ENCODE peak calls at places on chromosome 16, in four cellular contexts. M is Caco-2, B is AG04449, H is aorta. T is an unnamed sample.

GRCh38 chr16:22868859-22869258 is 54.9 kb downstream of the HS3ST2 start:
- DNase-seq in M (no peak), B (no peak), H (no peak), T (no peak)

GRCh38 chr16:85981826-85982562 is 83.0 kb downstream of the IRF8 start:
- DNase-seq in M (no peak), B (no peak), H (no peak), T (no peak)

GRCh38 chr16:72552675-72553074 is 380.7 kb upstream of the PMFBP1 start:
- DNase-seq in M (no peak), B (no peak), H (no peak), T (no peak)

GRCh38 chr16:1145383-1146100 is 7.4 kb upstream of the CACNA1H start:
- DNase-seq in M (no peak), B (no peak), H (no peak), T (no peak)

GRCh38 chr16:67562918-67563707 is 787 bp downstream of the CTCF start:
- DNase-seq in M (peak; percentile 81), B (no peak), H (peak; percentile 76), T (no peak)

GRCh38 chr16:24045641-24046040 is 209.9 kb downstream of the PRKCB start:
- DNase-seq in M (peak; percentile 13), B (no peak), H (no peak), T (peak; percentile 70)

GRCh38 chr16:50272687-50273381 is 6.5 kb downstream of the ADCY7 start:
- DNase-seq in M (no peak), B (no peak), H (no peak), T (no peak)

GRCh38 chr16:55499951-55500350 is 8.9 kb upstream of the LPCAT2 start:
- DNase-seq in M (no peak), B (peak; percentile 99), H (peak; percentile 86), T (no peak)

GRCh38 chr16:66515543-66516171 is 34.3 kb downstream of the TK2 start:
- DNase-seq in M (no peak), B (no peak), H (peak; percentile 72), T (no peak)

GRCh38 chr16:72787519-72788268 is 260.2 kb downstream of the ZFHX3 start:
- DNase-seq in M (no peak), B (peak; percentile 77), H (peak; percentile 89), T (no peak)

GRCh38 chr16:51431517-51432241 is 280.6 kb upstream of the SALL1 start:
- DNase-seq in M (no peak), B (peak; percentile 95), H (no peak), T (no peak)

GRCh38 chr16:22373662-22374310 is 633 bp downstream of the CDR2 start:
- DNase-seq in M (peak; percentile 48), B (no peak), H (peak; percentile 64), T (no peak)

GRCh38 chr16:26598061-26598460 is 468.7 kb upstream of the C16orf82 start:
- DNase-seq in M (no peak), B (no peak), H (no peak), T (no peak)

GRCh38 chr16:66539628-66540469 is 10.1 kb downstream of the TK2 start:
- DNase-seq in M (no peak), B (no peak), H (no peak), T (no peak)

GRCh38 chr16:70576431-70577255 is 53.0 kb downstream of the SF3B3 start:
- DNase-seq in M (peak; percentile 51), B (no peak), H (no peak), T (no peak)

GRCh38 chr16:54282923-54283734 is 3.5 kb downstream of the IRX3 start:
- DNase-seq in M (no peak), B (no peak), H (no peak), T (no peak)

GRCh38 chr16:54280751-54281150 is 5.8 kb downstream of the IRX3 start:
- DNase-seq in M (no peak), B (no peak), H (no peak), T (no peak)

GRCh38 chr16:54283735-54284318 is 2.8 kb downstream of the IRX3 start:
- DNase-seq in M (no peak), B (no peak), H (no peak), T (no peak)

GRCh38 chr16:54281535-54282201 is 4.9 kb downstream of the IRX3 start:
- DNase-seq in M (no peak), B (no peak), H (no peak), T (no peak)

DNA sequence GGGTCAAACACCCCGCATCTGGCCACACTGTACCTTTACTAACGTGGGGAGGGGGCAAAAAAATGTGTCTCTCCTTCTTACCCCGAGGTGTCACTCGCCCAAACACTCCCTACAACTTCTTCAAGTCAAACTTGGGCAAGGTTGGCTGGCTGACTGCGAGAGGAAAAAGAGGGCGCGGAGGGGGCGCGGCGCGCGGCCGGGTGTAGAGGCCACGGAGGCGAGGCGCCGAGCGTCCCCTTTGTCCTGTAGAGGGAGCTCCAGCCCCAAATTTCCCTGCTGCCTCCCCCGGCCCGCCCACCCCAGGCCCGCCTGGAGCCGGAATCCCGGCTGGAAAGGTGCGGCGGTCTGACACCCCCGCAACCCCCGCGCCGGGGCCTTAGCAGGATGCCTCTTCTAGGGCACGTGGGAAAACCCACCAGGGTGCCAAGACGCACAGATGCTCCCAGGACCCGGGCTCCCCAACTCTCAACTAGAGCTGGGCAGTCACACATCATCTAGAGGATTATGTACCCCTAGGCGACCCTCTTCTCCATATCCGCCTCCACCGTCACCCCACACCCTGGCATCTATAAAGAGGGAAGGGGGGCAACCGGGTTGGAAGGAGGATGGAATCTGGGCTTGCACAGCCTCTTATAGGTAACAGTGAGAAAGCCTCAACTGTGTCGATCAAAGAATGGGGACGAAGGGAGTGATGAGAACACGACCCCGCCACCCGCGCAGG is 4.2 kb downstream of the IRX3 start:
- DNase-seq in M (peak; percentile 45), B (no peak), H (peak; percentile 58), T (no peak)
- H3K4me3 ChIP-seq in M (no peak overlapping the region), B (peak overlapping the region; percentile 76), H (no peak overlapping the region), T (peak overlapping the region; percentile 19)

GRCh38 chr16:89828199-89828869 is at the start of gene SPIRE2:
- DNase-seq in M (peak; percentile 91), B (no peak), H (peak; percentile 82), T (no peak)
- H3K4me3 ChIP-seq in M (peak within 1 kb of the TSS; percentile 89), B (peak within 1 kb of the TSS; percentile 56), H (no peak within 1 kb of the TSS), T (peak within 1 kb of the TSS; percentile 52)

DNA sequence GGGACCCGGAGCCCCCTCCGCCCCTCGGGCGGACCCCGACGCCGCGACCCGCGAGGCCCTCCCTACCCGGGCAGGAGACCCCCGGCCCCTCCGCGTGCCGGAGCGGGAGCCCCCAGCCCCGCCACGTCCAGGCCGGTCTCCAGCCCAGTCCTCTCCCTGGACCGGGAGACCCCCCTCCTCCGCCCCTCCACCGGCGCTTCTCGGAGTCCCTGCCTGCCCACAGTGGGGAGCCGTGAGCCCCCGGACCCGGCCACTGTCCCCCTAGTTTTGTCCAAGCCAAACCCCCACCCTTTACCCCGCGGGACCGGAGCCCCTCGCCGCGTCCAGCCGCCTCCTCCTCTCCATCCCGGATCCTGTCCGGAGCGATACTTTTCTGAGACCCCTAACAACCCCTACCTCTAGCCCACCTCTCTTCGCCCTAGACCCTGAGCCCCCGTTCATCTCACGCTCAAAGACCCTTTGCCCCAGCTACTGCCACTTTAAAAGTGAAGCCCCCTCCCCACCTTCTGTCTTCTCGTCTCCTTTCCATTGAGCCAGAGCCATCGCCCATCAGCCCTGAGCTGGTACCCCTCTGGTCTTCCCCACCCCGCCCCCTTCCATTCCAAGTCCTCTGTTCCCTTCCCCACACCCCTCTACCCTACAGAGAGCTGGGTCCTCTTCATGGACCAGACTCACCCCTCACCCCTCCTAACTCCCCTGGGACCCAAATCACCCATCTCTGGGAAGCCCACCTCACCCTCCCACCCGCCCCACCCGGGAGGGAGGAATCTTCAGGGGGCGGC is 1.0 kb downstream of the NECAB2 start:
- DNase-seq in M (no peak), B (no peak), H (peak; percentile 45), T (no peak)
- H3K4me3 ChIP-seq in M (peak overlapping the region; percentile 13), B (no peak overlapping the region), H (no peak overlapping the region), T (peak overlapping the region; percentile 55)

DNA sequence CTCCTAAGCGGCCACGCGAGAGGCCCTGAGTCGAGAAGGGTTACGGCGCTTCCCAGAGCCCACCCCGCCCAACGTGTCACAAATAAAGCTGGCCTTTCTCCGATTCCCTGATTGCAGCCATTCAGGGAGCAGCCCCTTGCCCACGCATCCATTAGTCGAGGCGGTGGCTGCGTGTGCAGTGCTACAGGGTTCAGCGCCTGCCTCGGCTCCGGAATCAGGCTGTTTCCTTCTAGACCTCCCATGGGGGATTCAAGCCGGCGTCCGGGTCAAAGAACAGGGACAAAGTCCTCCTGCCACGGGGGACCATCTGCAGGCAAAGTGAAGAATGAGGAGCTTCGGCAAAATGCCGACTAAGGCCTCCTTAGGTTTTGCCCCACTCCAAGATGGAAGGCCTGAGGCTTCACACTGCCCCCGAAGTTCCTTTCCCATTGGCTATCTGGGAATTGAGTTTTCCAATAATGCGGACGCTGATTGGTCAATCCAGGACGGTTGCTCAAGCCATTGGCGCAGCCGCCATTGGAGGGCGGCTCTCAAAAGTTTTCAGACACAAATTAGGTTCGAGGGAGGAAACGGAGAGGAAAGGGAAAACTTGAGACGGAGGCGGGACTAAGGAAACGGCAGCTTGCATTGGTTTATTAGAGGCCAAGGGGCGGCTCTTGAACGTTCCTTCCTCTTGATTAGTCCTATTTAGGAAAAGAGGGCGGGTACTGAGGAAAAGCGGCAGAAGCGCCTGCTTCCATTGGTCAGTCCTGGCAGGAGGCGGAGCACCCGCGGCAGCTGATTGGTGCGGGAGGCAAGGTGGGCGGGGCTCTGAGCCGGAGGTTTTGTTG is 430 bp upstream of the KATNB1 start:
- DNase-seq in M (peak; percentile 99), B (peak; percentile 100), H (peak; percentile 99), T (peak; percentile 99)
- H3K4me3 ChIP-seq in M (peak overlapping the region; percentile 82), B (peak overlapping the region; percentile 96), H (peak overlapping the region; percentile 75), T (peak overlapping the region; percentile 83)

GRCh38 chr16:87860553-87861299 is 8.6 kb downstream of the SLC7A5 start:
- DNase-seq in M (no peak), B (no peak), H (no peak), T (no peak)
- H3K4me3 ChIP-seq in M (no peak overlapping the region), B (peak overlapping the region; percentile 18), H (no peak overlapping the region), T (no peak overlapping the region)

DNA sequence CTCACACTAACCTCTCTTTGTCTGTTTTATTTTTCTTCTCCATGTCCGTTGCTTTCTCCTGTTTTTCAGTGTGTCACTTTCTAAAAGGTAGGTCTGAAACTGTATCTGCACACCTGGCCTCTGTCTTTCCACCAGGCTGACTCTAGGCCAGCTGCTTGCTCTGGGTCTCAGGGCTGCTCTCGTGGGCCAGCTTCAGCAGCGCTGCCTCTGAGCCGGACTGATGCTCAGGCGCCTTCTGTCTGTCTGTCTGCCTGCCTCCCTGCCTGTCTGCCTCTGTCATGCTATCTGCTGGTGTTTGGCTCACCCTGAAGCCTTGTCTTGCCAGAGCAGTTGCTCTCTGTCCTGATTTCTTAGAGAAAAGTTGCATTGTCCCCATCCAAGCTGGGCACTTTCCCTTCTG is 16.1 kb upstream of the ATP6V0C start:
- DNase-seq in M (no peak), B (no peak), H (no peak), T (no peak)
- H3K4me3 ChIP-seq in M (no peak overlapping the region), B (no peak overlapping the region), H (no peak overlapping the region), T (no peak overlapping the region)